ENCODE peak calls at places on chromosomes 16 and 17, in nine cellular contexts. W is NCI-H526 treated with DMSO at 0.1 percent for 48 hours; K is activated T-helper 9 cell treated with anti-CD3 and anti-CD28 coated beads, Interleukin-2, amount 50 U/mL, for 16 hours; B is natural killer cell treated with Interleukin-12 subunit alpha and Interleukin-12 subunit beta and Interleukin-15 and Interleukin-18, amount 100 ng/mL, for 72 hours; J is stimulated activated CD8-positive, alpha-beta memory T cell treated with anti-CD3 and anti-CD28 coated beads, Interleukin-2, amount 100 ng/mL, for 48 hours; N is cardiac muscle cell; V is Right ventricle myocardium superior; U is hypothalamus; A is foreskin fibroblast. G is an unnamed sample.

GRCh38 chr17:55285340-55286301 is 20.9 kb downstream of the HLF start:
- DNase-seq in W (no peak), K (no peak), B (no peak), J (no peak), N (peak), V (peak), U (peak), A (peak), G (no peak)

GRCh38 chr17:66625321-66625767 is 209.6 kb upstream of the CACNG5 start:
- DNase-seq in W (peak), K (no peak), B (no peak), J (no peak), N (peak), V (no peak), U (no peak), A (peak), G (no peak)

GRCh38 chr16:69131167-69131748 is 1.1 kb downstream of the CHTF8 start:
- DNase-seq in W (no peak), K (no peak), B (no peak), J (no peak), N (peak), V (no peak), U (no peak), A (peak), G (no peak)

GRCh38 chr17:82929676-82930042 is 89.8 kb upstream of the ZNF750 start:
- DNase-seq in W (no peak), K (no peak), B (no peak), J (no peak), N (no peak), V (peak), U (no peak), A (no peak), G (no peak)

GRCh38 chr17:42285346-42286050 is 2.8 kb upstream of the STAT5A start:
- DNase-seq in W (no peak), K (no peak), B (no peak), J (no peak), N (no peak), V (no peak), U (no peak), A (no peak), G (no peak)

GRCh38 chr16:69402448-69402847 is 16.6 kb upstream of the TERF2 start:
- DNase-seq in W (no peak), K (no peak), B (no peak), J (no peak), N (no peak), V (no peak), U (no peak), A (no peak), G (no peak)

GRCh38 chr16:13936596-13937081 is 16.7 kb downstream of the ERCC4 start:
- DNase-seq in W (no peak), K (no peak), B (no peak), J (no peak), N (peak), V (no peak), U (no peak), A (peak), G (no peak)

GRCh38 chr16:69408451-69408850 is 16.0 kb upstream of the CYB5B start:
- DNase-seq in W (no peak), K (no peak), B (no peak), J (no peak), N (no peak), V (no peak), U (no peak), A (no peak), G (no peak)

GRCh38 chr17:6713918-6714271 is 726 bp upstream of the SLC13A5 start:
- DNase-seq in W (no peak), K (no peak), B (no peak), J (no peak), N (no peak), V (no peak), U (no peak), A (no peak), G (no peak)